ENCODE peak calls at places on chromosomes 2 and 18, in ten cellular contexts. One of them, this sample, is unnamed.
A peak's percentile ranks its signal among the peaks of the same experiment; 100 is the strongest.

GRCh38 chr2:64402876-64403275 is 51.1 kb upstream of the LGALSL start:
- DNase-seq in brain microvascular endothelial cell: peak; percentile 32
- DNase-seq in cardiac fibroblast: peak; percentile 72
- DNase-seq in OCI-LY7: no peak
- DNase-seq in vagina: peak; percentile 52
- DNase-seq in right atrium auricular region: no peak
- DNase-seq in AG04449: no peak
- DNase-seq in GM12865: no peak
- DNase-seq in PC-9: peak; percentile 55
- DNase-seq in upper lobe of right lung: no peak
- DNase-seq in this sample: peak; percentile 64

GRCh38 chr18:3454365-3455089 is 4.6 kb downstream of the TGIF1 start:
- DNase-seq in GM12865: peak; percentile 40
- DNase-seq in right atrium auricular region: no peak
- DNase-seq in vagina: no peak
- DNase-seq in AG04449: no peak
- DNase-seq in cardiac fibroblast: peak; percentile 80
- DNase-seq in OCI-LY7: peak; percentile 61
- DNase-seq in upper lobe of right lung: no peak
- DNase-seq in PC-9: peak; percentile 52
- DNase-seq in brain microvascular endothelial cell: peak; percentile 50
- DNase-seq in this sample: peak; percentile 73

GRCh38 chr18:59659486-59660187 is 37.6 kb downstream of the CCBE1 start:
- DNase-seq in upper lobe of right lung: no peak
- DNase-seq in PC-9: no peak
- DNase-seq in AG04449: no peak
- DNase-seq in cardiac fibroblast: peak; percentile 26
- DNase-seq in vagina: no peak
- DNase-seq in brain microvascular endothelial cell: peak; percentile 39
- DNase-seq in OCI-LY7: no peak
- DNase-seq in right atrium auricular region: no peak
- DNase-seq in GM12865: no peak
- DNase-seq in this sample: no peak

GRCh38 chr2:23562143-23562542 is 177.2 kb downstream of the KLHL29 start:
- DNase-seq in cardiac fibroblast: no peak
- DNase-seq in upper lobe of right lung: no peak
- DNase-seq in OCI-LY7: no peak
- DNase-seq in AG04449: no peak
- DNase-seq in vagina: no peak
- DNase-seq in PC-9: no peak
- DNase-seq in GM12865: no peak
- DNase-seq in right atrium auricular region: no peak
- DNase-seq in brain microvascular endothelial cell: no peak
- DNase-seq in this sample: no peak

GRCh38 chr18:23872701-23873550 is 141.6 kb upstream of the TTC39C start:
- DNase-seq in brain microvascular endothelial cell: no peak
- DNase-seq in vagina: peak; percentile 90
- DNase-seq in AG04449: no peak
- DNase-seq in OCI-LY7: no peak
- DNase-seq in right atrium auricular region: no peak
- DNase-seq in cardiac fibroblast: no peak
- DNase-seq in upper lobe of right lung: no peak
- DNase-seq in GM12865: no peak
- DNase-seq in PC-9: peak; percentile 95
- DNase-seq in this sample: no peak

GRCh38 chr2:209208211-209208610 is 215.6 kb upstream of the MAP2 start:
- DNase-seq in brain microvascular endothelial cell: no peak
- DNase-seq in cardiac fibroblast: peak; percentile 7
- DNase-seq in vagina: no peak
- DNase-seq in PC-9: no peak
- DNase-seq in upper lobe of right lung: no peak
- DNase-seq in GM12865: peak; percentile 50
- DNase-seq in OCI-LY7: peak; percentile 0
- DNase-seq in AG04449: no peak
- DNase-seq in right atrium auricular region: no peak
- DNase-seq in this sample: peak; percentile 9

GRCh38 chr18:9838144-9838877 is 47.5 kb upstream of the TXNDC2 start:
- DNase-seq in cardiac fibroblast: no peak
- DNase-seq in upper lobe of right lung: peak; percentile 76
- DNase-seq in GM12865: no peak
- DNase-seq in vagina: no peak
- DNase-seq in brain microvascular endothelial cell: peak; percentile 79
- DNase-seq in AG04449: no peak
- DNase-seq in PC-9: peak; percentile 94
- DNase-seq in right atrium auricular region: no peak
- DNase-seq in OCI-LY7: no peak
- DNase-seq in this sample: no peak

GRCh38 chr2:217838409-217838831 is 164.4 kb downstream of the TNS1 start:
- DNase-seq in GM12865: no peak
- DNase-seq in OCI-LY7: no peak
- DNase-seq in vagina: no peak
- DNase-seq in upper lobe of right lung: peak; percentile 66
- DNase-seq in brain microvascular endothelial cell: no peak
- DNase-seq in AG04449: no peak
- DNase-seq in cardiac fibroblast: no peak
- DNase-seq in PC-9: no peak
- DNase-seq in right atrium auricular region: no peak
- DNase-seq in this sample: no peak

GRCh38 chr2:130827502-130828251 is 9.0 kb upstream of the ARHGEF4 start:
- DNase-seq in OCI-LY7: no peak
- DNase-seq in GM12865: no peak
- DNase-seq in AG04449: peak; percentile 9
- DNase-seq in right atrium auricular region: no peak
- DNase-seq in upper lobe of right lung: no peak
- DNase-seq in brain microvascular endothelial cell: peak; percentile 83
- DNase-seq in vagina: no peak
- DNase-seq in cardiac fibroblast: peak; percentile 68
- DNase-seq in PC-9: peak; percentile 75
- DNase-seq in this sample: peak; percentile 58

GRCh38 chr2:119756837-119757236 is 2.9 kb upstream of the PTPN4 start:
- DNase-seq in GM12865: no peak
- DNase-seq in OCI-LY7: no peak
- DNase-seq in AG04449: peak; percentile 26
- DNase-seq in brain microvascular endothelial cell: peak; percentile 78
- DNase-seq in PC-9: peak; percentile 46
- DNase-seq in upper lobe of right lung: no peak
- DNase-seq in vagina: no peak
- DNase-seq in cardiac fibroblast: peak; percentile 82
- DNase-seq in right atrium auricular region: peak; percentile 81
- DNase-seq in this sample: peak; percentile 98

GRCh38 chr2:76197842-76198448 is 487.2 kb upstream of the GCFC2 start:
- DNase-seq in AG04449: peak; percentile 16
- DNase-seq in upper lobe of right lung: no peak
- DNase-seq in OCI-LY7: peak; percentile 61
- DNase-seq in brain microvascular endothelial cell: peak; percentile 63
- DNase-seq in right atrium auricular region: peak; percentile 61
- DNase-seq in vagina: no peak
- DNase-seq in GM12865: peak; percentile 85
- DNase-seq in cardiac fibroblast: peak; percentile 83
- DNase-seq in PC-9: no peak
- DNase-seq in this sample: peak; percentile 69

GRCh38 chr2:44358498-44358897 is 2.8 kb downstream of the PREPL start:
- DNase-seq in cardiac fibroblast: peak; percentile 83
- DNase-seq in PC-9: peak; percentile 55
- DNase-seq in vagina: no peak
- DNase-seq in GM12865: peak; percentile 83
- DNase-seq in OCI-LY7: no peak
- DNase-seq in right atrium auricular region: no peak
- DNase-seq in brain microvascular endothelial cell: peak; percentile 73
- DNase-seq in upper lobe of right lung: peak; percentile 71
- DNase-seq in AG04449: no peak
- DNase-seq in this sample: peak; percentile 74

GRCh38 chr18:41938445-41938844 is 16.6 kb upstream of the PIK3C3 start:
- DNase-seq in right atrium auricular region: no peak
- DNase-seq in brain microvascular endothelial cell: peak; percentile 94
- DNase-seq in GM12865: no peak
- DNase-seq in AG04449: peak; percentile 92
- DNase-seq in cardiac fibroblast: peak; percentile 95
- DNase-seq in upper lobe of right lung: no peak
- DNase-seq in vagina: no peak
- DNase-seq in PC-9: no peak
- DNase-seq in OCI-LY7: no peak
- DNase-seq in this sample: peak; percentile 94

GRCh38 chr2:80499095-80499494 is 194.5 kb upstream of the LRRTM1 start:
- DNase-seq in vagina: no peak
- DNase-seq in brain microvascular endothelial cell: peak; percentile 22
- DNase-seq in upper lobe of right lung: no peak
- DNase-seq in PC-9: no peak
- DNase-seq in right atrium auricular region: no peak
- DNase-seq in OCI-LY7: peak; percentile 13
- DNase-seq in GM12865: peak; percentile 69
- DNase-seq in AG04449: no peak
- DNase-seq in cardiac fibroblast: peak; percentile 84
- DNase-seq in this sample: peak; percentile 72

GRCh38 chr2:145006957-145007672 is 487.2 kb upstream of the ZEB2 start:
- DNase-seq in vagina: no peak
- DNase-seq in cardiac fibroblast: peak; percentile 97
- DNase-seq in brain microvascular endothelial cell: peak; percentile 96
- DNase-seq in right atrium auricular region: peak; percentile 83
- DNase-seq in PC-9: no peak
- DNase-seq in AG04449: peak; percentile 96
- DNase-seq in GM12865: no peak
- DNase-seq in upper lobe of right lung: no peak
- DNase-seq in OCI-LY7: no peak
- DNase-seq in this sample: peak; percentile 100

GRCh38 chr2:39948016-39948719 is 169.1 kb upstream of the THUMPD2 start:
- DNase-seq in OCI-LY7: no peak
- DNase-seq in upper lobe of right lung: no peak
- DNase-seq in cardiac fibroblast: peak; percentile 35
- DNase-seq in right atrium auricular region: no peak
- DNase-seq in GM12865: no peak
- DNase-seq in brain microvascular endothelial cell: no peak
- DNase-seq in vagina: no peak
- DNase-seq in PC-9: peak; percentile 26
- DNase-seq in AG04449: peak; percentile 36
- DNase-seq in this sample: peak; percentile 81

DNA sequence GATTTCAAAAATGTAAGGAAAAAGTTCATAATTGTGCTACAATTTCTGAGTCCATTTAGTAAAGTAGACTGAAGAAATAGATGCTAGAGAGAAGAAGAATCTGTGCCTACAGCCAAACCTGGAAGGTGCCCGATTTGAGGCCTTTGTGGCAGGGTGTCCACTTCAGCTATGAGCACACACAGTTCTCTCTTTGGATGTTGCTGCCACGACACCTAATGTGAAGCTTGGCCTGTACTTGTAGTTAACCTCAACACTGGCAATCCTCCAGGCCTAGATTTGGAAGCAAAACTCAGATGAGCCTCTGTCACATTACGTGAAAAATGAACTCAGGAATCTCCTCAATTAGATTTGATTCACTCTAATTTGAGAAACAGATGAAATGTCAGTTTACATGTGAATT is 90.1 kb upstream of the LRP1B start:
- DNase-seq in AG04449: no peak
- DNase-seq in right atrium auricular region: peak; percentile 57
- DNase-seq in PC-9: no peak
- DNase-seq in upper lobe of right lung: no peak
- DNase-seq in OCI-LY7: no peak
- DNase-seq in cardiac fibroblast: peak; percentile 25
- DNase-seq in GM12865: no peak
- DNase-seq in vagina: no peak
- DNase-seq in brain microvascular endothelial cell: peak; percentile 47
- DNase-seq in this sample: peak; percentile 7
- TF ChIP-seq CTCF in AG04449: no peak
- TF ChIP-seq CTCF in right atrium auricular region: no peak
- TF ChIP-seq CTCF in PC-9: no peak
- TF ChIP-seq CTCF in upper lobe of right lung: no peak
- TF ChIP-seq CTCF in OCI-LY7: no peak
- TF ChIP-seq CTCF in cardiac fibroblast: no peak
- TF ChIP-seq CTCF in GM12865: no peak
- TF ChIP-seq CTCF in vagina: no peak
- TF ChIP-seq CTCF in brain microvascular endothelial cell: no peak
- TF ChIP-seq CTCF in this sample: no peak

GRCh38 chr18:7568426-7568825 is 1.3 kb downstream of the PTPRM start:
- DNase-seq in right atrium auricular region: no peak
- DNase-seq in upper lobe of right lung: peak; percentile 80
- DNase-seq in brain microvascular endothelial cell: no peak
- DNase-seq in OCI-LY7: no peak
- DNase-seq in PC-9: no peak
- DNase-seq in GM12865: no peak
- DNase-seq in cardiac fibroblast: peak; percentile 15
- DNase-seq in AG04449: no peak
- DNase-seq in vagina: no peak
- DNase-seq in this sample: no peak
- H3K4me3 ChIP-seq in right atrium auricular region: peak overlapping the region; percentile 91
- H3K4me3 ChIP-seq in upper lobe of right lung: peak overlapping the region; percentile 85
- H3K4me3 ChIP-seq in brain microvascular endothelial cell: peak overlapping the region; percentile 78
- H3K4me3 ChIP-seq in OCI-LY7: no peak overlapping the region
- H3K4me3 ChIP-seq in PC-9: peak overlapping the region; percentile 83
- H3K4me3 ChIP-seq in GM12865: no peak overlapping the region
- H3K4me3 ChIP-seq in cardiac fibroblast: peak overlapping the region; percentile 83
- H3K4me3 ChIP-seq in AG04449: peak overlapping the region; percentile 77
- H3K4me3 ChIP-seq in vagina: peak overlapping the region; percentile 84
- H3K4me3 ChIP-seq in this sample: peak overlapping the region; percentile 75

GRCh38 chr2:241289597-241289996 is 25.9 kb downstream of the HDLBP start:
- DNase-seq in brain microvascular endothelial cell: no peak
- DNase-seq in OCI-LY7: no peak
- DNase-seq in right atrium auricular region: no peak
- DNase-seq in GM12865: no peak
- DNase-seq in AG04449: no peak
- DNase-seq in cardiac fibroblast: no peak
- DNase-seq in upper lobe of right lung: no peak
- DNase-seq in PC-9: no peak
- DNase-seq in vagina: no peak
- DNase-seq in this sample: no peak
- TF ChIP-seq CTCF in brain microvascular endothelial cell: no peak
- TF ChIP-seq CTCF in OCI-LY7: peak; percentile 27
- TF ChIP-seq CTCF in right atrium auricular region: no peak
- TF ChIP-seq CTCF in GM12865: no peak
- TF ChIP-seq CTCF in AG04449: no peak
- TF ChIP-seq CTCF in cardiac fibroblast: no peak
- TF ChIP-seq CTCF in upper lobe of right lung: no peak
- TF ChIP-seq CTCF in PC-9: no peak
- TF ChIP-seq CTCF in vagina: no peak
- TF ChIP-seq CTCF in this sample: no peak

DNA sequence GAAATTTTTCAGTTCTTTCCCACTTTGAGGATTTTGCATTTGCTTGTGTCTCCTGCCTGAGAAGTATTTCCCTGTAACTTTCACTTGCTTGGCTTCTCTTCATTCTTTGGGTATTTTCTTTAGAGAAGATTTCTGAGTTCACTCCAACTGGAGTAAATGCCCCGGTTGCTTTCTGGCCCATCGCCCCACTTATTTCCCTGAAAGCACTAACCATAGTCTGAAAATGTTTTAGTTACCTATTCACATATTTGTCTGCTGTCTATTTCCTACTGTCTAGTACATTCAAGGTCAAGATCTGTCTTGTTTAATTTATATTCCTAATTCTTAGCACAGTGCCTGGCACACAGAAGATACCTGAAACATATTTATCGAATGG is 134.4 kb upstream of the KLHL14 start:
- DNase-seq in GM12865: no peak
- DNase-seq in vagina: no peak
- DNase-seq in OCI-LY7: no peak
- DNase-seq in right atrium auricular region: no peak
- DNase-seq in brain microvascular endothelial cell: no peak
- DNase-seq in AG04449: no peak
- DNase-seq in PC-9: no peak
- DNase-seq in cardiac fibroblast: no peak
- DNase-seq in upper lobe of right lung: no peak
- DNase-seq in this sample: no peak
- H3K4me3 ChIP-seq in GM12865: no peak overlapping the region
- H3K4me3 ChIP-seq in vagina: no peak overlapping the region
- H3K4me3 ChIP-seq in OCI-LY7: no peak overlapping the region
- H3K4me3 ChIP-seq in right atrium auricular region: no peak overlapping the region
- H3K4me3 ChIP-seq in brain microvascular endothelial cell: no peak overlapping the region
- H3K4me3 ChIP-seq in AG04449: no peak overlapping the region
- H3K4me3 ChIP-seq in PC-9: no peak overlapping the region
- H3K4me3 ChIP-seq in cardiac fibroblast: no peak overlapping the region
- H3K4me3 ChIP-seq in upper lobe of right lung: no peak overlapping the region
- H3K4me3 ChIP-seq in this sample: no peak overlapping the region